ENCODE peak calls at places on chromosomes 6 and 20, in five cellular contexts. B is neural progenitor cell, R is GM23248, H is IMR-90, L is neuronal stem cell. M is an unnamed sample.

GRCh38 chr6:11363881-11364576 is 131.6 kb upstream of the NEDD9 start:
- DNase-seq in R (no peak), H (no peak), L (no peak), B (no peak), M (no peak)

GRCh38 chr6:154503576-154504501 is 6.6 kb downstream of the CNKSR3 start:
- DNase-seq in R (peak), L (no peak), H (no peak), B (no peak), M (no peak)

GRCh38 chr6:169807219-169807618 is 55.8 kb downstream of the ERMARD start:
- DNase-seq in R (no peak), L (no peak), H (no peak), B (no peak), M (no peak)

GRCh38 chr6:166733900-166734299 is 106.8 kb upstream of the RPS6KA2 start:
- DNase-seq in B (no peak), H (no peak), R (no peak), L (no peak), M (no peak)

GRCh38 chr20:3661060-3661820 is 2.0 kb downstream of the GFRA4 start:
- DNase-seq in R (peak), L (no peak), B (no peak), H (no peak), M (no peak)

GRCh38 chr20:34817801-34818200 is 7.7 kb downstream of the NCOA6 start:
- DNase-seq in R (no peak), B (no peak), H (no peak), L (no peak), M (no peak)

GRCh38 chr6:16562498-16562897 is 198.8 kb downstream of the ATXN1 start:
- DNase-seq in B (no peak), H (peak), R (peak), L (no peak), M (no peak)

GRCh38 chr20:1898496-1899168 is 3.4 kb downstream of the SIRPA start:
- DNase-seq in B (no peak), H (no peak), R (peak), L (no peak), M (no peak)

GRCh38 chr20:54456423-54456822 is 19.0 kb upstream of the DOK5 start:
- DNase-seq in B (no peak), R (no peak), L (no peak), H (no peak), M (no peak)

GRCh38 chr6:158654498-158654897 is 4.6 kb downstream of the SYTL3 start:
- DNase-seq in L (no peak), B (no peak), R (peak), H (peak), M (no peak)

GRCh38 chr20:35023624-35024023 is 68.0 kb downstream of the MYH7B start:
- DNase-seq in B (no peak), R (no peak), L (no peak), H (no peak), M (no peak)

GRCh38 chr6:30564114-30564513 is 7.0 kb downstream of the PRR3 start:
- DNase-seq in H (no peak), L (no peak), B (no peak), R (no peak), M (no peak)

GRCh38 chr6:110101885-110102284 is 77.6 kb downstream of the WASF1 start:
- DNase-seq in B (no peak), R (no peak), L (no peak), H (no peak), M (no peak)

GRCh38 chr6:169778646-169779045 is 27.2 kb downstream of the ERMARD start:
- DNase-seq in H (no peak), R (no peak), B (no peak), L (no peak), M (no peak)

GRCh38 chr6:140178550-140179334 is 804.3 kb upstream of the CITED2 start:
- DNase-seq in R (peak), B (no peak), L (no peak), H (peak), M (no peak)

GRCh38 chr6:129835691-129836090 is 25.4 kb downstream of the TMEM244 start:
- DNase-seq in B (no peak), H (peak), R (no peak), L (no peak), M (no peak)

GRCh38 chr6:158496700-158497099 is 63.2 kb upstream of the TMEM181 start:
- DNase-seq in H (no peak), B (peak), L (no peak), R (no peak), M (no peak)

GRCh38 chr6:23659125-23659524 is 466.9 kb upstream of the NRSN1 start:
- DNase-seq in B (peak), L (peak), H (peak), R (peak), M (peak)

GRCh38 chr6:54805077-54805476 is 41.5 kb upstream of the FAM83B start:
- DNase-seq in B (no peak), L (no peak), H (peak), R (no peak), M (no peak)

GRCh38 chr6:122033564-122034181 is 365.8 kb upstream of the HSF2 start:
- DNase-seq in H (peak), L (peak), R (peak), B (peak), M (peak)

GRCh38 chr6:111721677-111722219 is 116.1 kb upstream of the TRAF3IP2 start:
- DNase-seq in R (peak), B (peak), H (peak), L (no peak), M (peak)

GRCh38 chr6:118697554-118697953 is 46.2 kb upstream of the CEP85L start:
- DNase-seq in L (no peak), H (no peak), R (no peak), B (no peak), M (no peak)

GRCh38 chr6:3364391-3364790 is 92.5 kb downstream of the SLC22A23 start:
- DNase-seq in H (no peak), R (no peak), L (no peak), B (no peak), M (no peak)

GRCh38 chr6:31114540-31114876 is at the start of gene PSORS1C1:
- DNase-seq in R (peak), L (no peak), H (peak), B (no peak), M (no peak)

GRCh38 chr20:30168025-30168799 is 1089.3 kb upstream of the DEFB115 start:
- DNase-seq in R (peak), H (no peak), B (no peak), L (no peak), M (no peak)

GRCh38 chr6:87664943-87665342 is 37.1 kb downstream of the AKIRIN2 start:
- DNase-seq in L (no peak), R (no peak), H (no peak), B (no peak), M (no peak)

GRCh38 chr6:33894438-33894837 is 90.6 kb upstream of the MLN start:
- DNase-seq in B (no peak), R (peak), H (no peak), L (no peak), M (no peak)

GRCh38 chr20:22379472-22379871 is 204.9 kb downstream of the FOXA2 start:
- DNase-seq in L (no peak), H (no peak), R (peak), B (no peak), M (no peak)

GRCh38 chr6:159842035-159842434 is 42.0 kb downstream of the PNLDC1 start:
- DNase-seq in L (no peak), H (no peak), B (peak), R (peak), M (no peak)

GRCh38 chr20:46438156-46438750 is 31.8 kb upstream of the ELMO2 start:
- DNase-seq in L (peak), B (peak), R (peak), H (peak), M (no peak)

GRCh38 chr6:30682181-30683117 is 4.0 kb downstream of the PPP1R18 start:
- DNase-seq in H (peak), L (no peak), R (peak), B (peak), M (no peak)

GRCh38 chr6:114049367-114049966 is 78.5 kb upstream of the HDAC2 start:
- DNase-seq in R (peak), H (peak), B (no peak), L (no peak), M (no peak)

GRCh38 chr6:161212902-161213301 is 61.0 kb downstream of the AGPAT4 start:
- DNase-seq in H (no peak), B (no peak), R (no peak), L (no peak), M (no peak)

GRCh38 chr6:11393713-11394627 is 143.6 kb upstream of the TMEM170B start:
- DNase-seq in B (peak), L (no peak), R (peak), H (peak), M (no peak)

GRCh38 chr6:44655368-44656342 is 268.1 kb downstream of the CDC5L start:
- DNase-seq in H (peak), R (peak), L (peak), B (peak), M (peak)

GRCh38 chr20:57435105-57435497 is 43.9 kb downstream of the RBM38 start:
- DNase-seq in R (no peak), B (no peak), H (no peak), L (no peak), M (no peak)
- H2AFZ ChIP-seq in R (no peak), B (no peak), H (no peak), L (no peak), M (no peak)

DNA sequence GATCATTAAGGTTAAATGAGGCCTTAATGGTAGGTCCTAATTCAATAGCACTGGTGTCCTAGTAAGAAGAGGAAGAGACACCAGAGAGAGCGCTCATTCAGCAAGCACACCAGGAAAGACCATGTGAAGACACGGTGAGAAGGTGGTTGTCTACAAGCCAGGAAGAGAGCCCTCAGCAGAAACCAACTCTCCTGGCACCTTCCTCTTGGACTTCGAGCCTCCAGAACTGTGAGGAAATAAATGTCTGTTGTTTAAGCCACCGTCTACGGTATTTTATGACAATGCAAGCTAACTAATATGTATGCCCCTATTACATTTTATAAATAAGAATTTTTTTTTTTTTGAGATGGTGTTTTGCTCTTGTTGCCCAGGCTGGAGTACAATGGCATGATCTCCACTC is 59.3 kb downstream of the IL20RA start:
- DNase-seq in R (no peak), H (no peak), B (no peak), L (no peak), M (no peak)
- H2AFZ ChIP-seq in R (no peak), H (no peak), B (no peak), L (no peak), M (peak)

GRCh38 chr6:26104457-26105108 is 17.4 kb downstream of the HFE start:
- DNase-seq in L (no peak), H (no peak), R (no peak), B (no peak), M (no peak)

GRCh38 chr6:26105109-26105730 is 18.0 kb downstream of the HFE start:
- DNase-seq in L (no peak), R (no peak), H (no peak), B (no peak), M (no peak)

GRCh38 chr6:26103141-26103769 is 16.0 kb downstream of the HFE start:
- DNase-seq in B (peak), R (peak), H (peak), L (no peak), M (no peak)

GRCh38 chr6:26105842-26106241 is 18.6 kb downstream of the HFE start:
- DNase-seq in B (no peak), R (peak), H (peak), L (no peak), M (no peak)

DNA sequence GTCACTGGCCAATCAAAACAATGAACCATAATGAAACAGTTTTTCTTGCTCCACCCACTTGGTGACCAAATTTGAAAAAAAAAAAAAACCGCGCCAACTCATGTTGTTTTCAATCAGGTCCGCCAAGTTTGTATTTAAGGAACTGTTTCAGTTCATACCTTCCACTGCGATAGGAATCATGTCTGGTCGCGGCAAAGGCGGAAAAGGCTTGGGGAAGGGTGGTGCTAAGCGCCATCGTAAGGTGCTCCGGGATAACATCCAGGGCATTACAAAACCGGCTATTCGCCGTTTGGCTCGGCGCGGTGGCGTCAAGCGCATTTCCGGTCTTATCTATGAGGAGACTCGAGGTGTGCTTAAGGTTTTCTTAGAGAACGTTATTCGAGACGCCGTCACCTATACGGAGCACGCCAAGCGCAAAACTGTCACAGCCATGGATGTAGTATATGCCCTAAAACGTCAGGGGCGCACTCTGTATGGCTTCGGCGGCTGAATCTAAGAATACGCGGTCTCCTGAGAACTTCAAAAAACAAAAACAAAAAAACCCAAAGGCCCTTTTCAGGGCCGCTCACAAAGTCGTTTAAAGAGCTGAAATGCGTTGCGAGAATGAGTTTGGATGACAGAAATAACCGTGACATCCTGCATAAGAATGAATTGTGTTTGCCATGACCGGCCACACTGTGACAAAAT is 16.7 kb downstream of the HFE start:
- DNase-seq in R (peak), B (peak), L (peak), H (peak), M (peak)
- H2AFZ ChIP-seq in R (peak), B (no peak), L (peak), H (peak), M (no peak)

DNA sequence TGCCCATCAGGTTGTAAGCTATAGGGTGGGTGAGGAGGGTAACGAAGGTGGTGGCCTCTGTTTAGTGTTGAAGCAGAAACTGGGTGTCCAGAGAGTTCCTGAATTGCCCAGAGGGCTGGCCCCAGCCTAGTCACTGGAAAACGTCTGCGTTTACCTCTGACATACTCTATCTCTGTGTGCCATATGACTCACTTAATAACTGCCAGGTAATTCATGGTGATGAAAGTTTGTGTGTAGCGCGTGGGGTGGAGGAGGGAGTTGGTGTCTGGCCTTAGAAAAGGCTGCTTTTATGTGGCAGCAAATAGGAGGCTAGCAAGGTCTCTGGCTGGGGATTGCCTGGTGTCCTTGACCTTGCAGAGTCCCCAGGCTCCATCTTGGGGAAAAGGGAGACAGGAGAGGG is 47.3 kb downstream of the SLC35D3 start:
- DNase-seq in R (no peak), B (no peak), H (no peak), L (no peak), M (no peak)
- H2AFZ ChIP-seq in R (no peak), B (no peak), H (no peak), L (no peak), M (peak)

M was measured in H1.